ENCODE peak calls at places on chromosomes 7 and 10, in six cellular contexts. L is SK-N-SH, Q is GM12878, E is H1, P is K562, B is HepG2. T is an unnamed sample.

GRCh38 chr7:129657363-129657762 is 45.8 kb downstream of the NRF1 start:
- DNase-seq in P (no peak), B (no peak), L (no peak), E (no peak), Q (no peak), T (no peak)

GRCh38 chr7:143284591-143285453 is at the start of gene TMEM139:
- DNase-seq in P (peak), E (no peak), L (peak), Q (no peak), B (peak), T (no peak)

GRCh38 chr7:134813668-134814067 is 34.2 kb downstream of the CALD1 start:
- DNase-seq in Q (no peak), L (no peak), E (no peak), B (no peak), P (no peak), T (no peak)

GRCh38 chr10:113959383-113959760 is 84.3 kb upstream of the ADRB1 start:
- DNase-seq in P (no peak), Q (no peak), B (no peak), E (no peak), L (no peak), T (no peak)

GRCh38 chr7:98568891-98569290 is 48.2 kb upstream of the NPTX2 start:
- DNase-seq in B (no peak), Q (no peak), E (no peak), P (no peak), L (peak), T (no peak)

GRCh38 chr7:131400833-131401593 is 73.3 kb downstream of the MKLN1 start:
- DNase-seq in L (no peak), E (no peak), B (peak), P (no peak), Q (no peak), T (no peak)

GRCh38 chr10:100209303-100209702 is 20.1 kb downstream of the CHUK start:
- DNase-seq in P (no peak), E (no peak), Q (no peak), B (no peak), L (no peak), T (no peak)

GRCh38 chr7:106033735-106034134 is 70.7 kb downstream of the CDHR3 start:
- DNase-seq in P (no peak), B (no peak), L (no peak), Q (no peak), E (no peak), T (no peak)

GRCh38 chr10:30351502-30351901 is 2.4 kb upstream of the MTPAP start:
- DNase-seq in P (no peak), Q (no peak), E (no peak), B (no peak), L (no peak), T (no peak)

GRCh38 chr7:124188576-124188975 is 155.7 kb upstream of the TMEM229A start:
- DNase-seq in B (no peak), P (no peak), Q (no peak), E (no peak), L (no peak), T (no peak)

GRCh38 chr10:124648738-124649137 is 95.4 kb downstream of the FAM53B start:
- DNase-seq in L (peak), Q (peak), E (no peak), B (no peak), P (peak), T (peak)

GRCh38 chr10:118057351-118057750 is 10.6 kb upstream of the RAB11FIP2 start:
- DNase-seq in L (no peak), E (no peak), Q (no peak), B (no peak), P (no peak), T (no peak)

GRCh38 chr7:116583653-116584052 is 58.8 kb downstream of the CAV1 start:
- DNase-seq in B (no peak), E (no peak), L (no peak), P (no peak), Q (peak), T (no peak)

GRCh38 chr7:133299620-133300019 is 46.7 kb downstream of the EXOC4 start:
- DNase-seq in L (peak), P (no peak), B (no peak), E (no peak), Q (no peak), T (no peak)

GRCh38 chr7:4248295-4248694 is 433.8 kb upstream of the FOXK1 start:
- DNase-seq in P (no peak), B (no peak), Q (no peak), L (no peak), E (no peak), T (no peak)

GRCh38 chr10:21398549-21399345 is 126.7 kb downstream of the SKIDA1 start:
- DNase-seq in Q (no peak), P (no peak), L (no peak), E (no peak), B (no peak), T (no peak)

GRCh38 chr10:19918800-19919199 is 102.6 kb downstream of the PLXDC2 start:
- DNase-seq in E (no peak), P (no peak), L (no peak), B (peak), Q (no peak), T (no peak)

GRCh38 chr7:2537981-2538851 is 17.1 kb downstream of the BRAT1 start:
- DNase-seq in E (no peak), L (peak), B (no peak), Q (no peak), P (no peak), T (no peak)

GRCh38 chr7:19944363-19945120 is 171.1 kb upstream of the TMEM196 start:
- DNase-seq in L (no peak), E (no peak), B (no peak), P (no peak), Q (no peak), T (no peak)

DNA sequence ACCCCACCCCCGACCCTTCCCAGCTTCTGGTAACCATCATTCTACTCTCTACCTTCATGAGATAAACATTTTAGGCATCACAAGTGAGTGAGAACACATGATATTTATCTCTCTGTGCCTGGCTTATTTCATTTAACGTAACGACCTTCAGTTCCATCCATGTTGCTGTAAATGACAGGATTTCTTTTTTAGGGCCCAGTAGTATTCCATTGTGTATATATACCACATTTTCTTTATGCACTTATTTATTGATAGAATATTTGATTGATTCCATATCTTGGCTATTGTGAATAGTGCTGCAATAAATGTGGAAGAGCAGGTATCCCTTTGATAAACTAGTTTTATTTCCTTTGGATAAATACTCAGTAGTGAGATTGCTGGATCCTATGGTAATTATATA is 112.7 kb downstream of the CREB5 start:
- DNase-seq in P (no peak), Q (no peak), B (no peak), L (no peak), E (no peak), T (no peak)
- TF ChIP-seq GABPA in P (no peak), Q (no peak), B (no peak), L (no peak), E (no peak), T (no peak)

GRCh38 chr10:5155951-5156350 is 29.0 kb downstream of the AKR1C8 start:
- DNase-seq in P (no peak), Q (no peak), E (no peak), B (no peak), L (no peak), T (no peak)
- TF ChIP-seq GABPA in P (no peak), Q (no peak), E (no peak), B (no peak), L (no peak), T (no peak)

GRCh38 chr7:31096198-31096881 is 44.2 kb downstream of the ADCYAP1R1 start:
- DNase-seq in B (no peak), Q (no peak), L (no peak), P (no peak), E (no peak), T (no peak)
- TF ChIP-seq GABPA in B (no peak), Q (no peak), L (no peak), P (no peak), E (no peak), T (no peak)

GRCh38 chr7:7868245-7868899 is 100.2 kb upstream of the GLCCI1 start:
- DNase-seq in E (no peak), B (no peak), Q (no peak), P (no peak), L (no peak), T (peak)

GRCh38 chr7:7867835-7868234 is 100.8 kb upstream of the GLCCI1 start:
- DNase-seq in L (no peak), B (no peak), E (no peak), P (no peak), Q (no peak), T (no peak)

GRCh38 chr7:7870590-7870989 is 98.0 kb upstream of the GLCCI1 start:
- DNase-seq in B (no peak), P (no peak), E (no peak), Q (no peak), L (no peak), T (no peak)

GRCh38 chr7:7869036-7869435 is 99.6 kb upstream of the GLCCI1 start:
- DNase-seq in L (peak), P (no peak), Q (no peak), B (no peak), E (no peak), T (no peak)
- TF ChIP-seq GABPA in L (no peak), P (no peak), Q (no peak), B (no peak), E (no peak), T (no peak)

GRCh38 chr10:26556756-26557640 is 118.9 kb downstream of the APBB1IP start:
- DNase-seq in E (no peak), P (peak), B (peak), L (peak), Q (no peak), T (peak)
- TF ChIP-seq GABPA in E (no peak), P (no peak), B (no peak), L (no peak), Q (no peak), T (no peak)

GRCh38 chr10:6233725-6234277 is 31.1 kb downstream of the PFKFB3 start:
- DNase-seq in B (no peak), L (no peak), Q (no peak), P (no peak), E (no peak), T (no peak)
- TF ChIP-seq GABPA in B (no peak), L (no peak), Q (no peak), P (no peak), E (no peak), T (no peak)

GRCh38 chr10:106439366-106439765 is 725.1 kb downstream of the SORCS1 start:
- DNase-seq in B (no peak), E (no peak), Q (no peak), L (no peak), P (no peak), T (no peak)

GRCh38 chr10:106438386-106438785 is 726.1 kb downstream of the SORCS1 start:
- DNase-seq in E (no peak), L (no peak), P (no peak), Q (no peak), B (no peak), T (no peak)

GRCh38 chr10:106440355-106440754 is 724.2 kb downstream of the SORCS1 start:
- DNase-seq in B (no peak), L (no peak), P (no peak), Q (no peak), E (no peak), T (no peak)

GRCh38 chr10:106436123-106436740 is 728.3 kb downstream of the SORCS1 start:
- DNase-seq in Q (no peak), P (no peak), E (no peak), B (no peak), L (no peak), T (no peak)

DNA sequence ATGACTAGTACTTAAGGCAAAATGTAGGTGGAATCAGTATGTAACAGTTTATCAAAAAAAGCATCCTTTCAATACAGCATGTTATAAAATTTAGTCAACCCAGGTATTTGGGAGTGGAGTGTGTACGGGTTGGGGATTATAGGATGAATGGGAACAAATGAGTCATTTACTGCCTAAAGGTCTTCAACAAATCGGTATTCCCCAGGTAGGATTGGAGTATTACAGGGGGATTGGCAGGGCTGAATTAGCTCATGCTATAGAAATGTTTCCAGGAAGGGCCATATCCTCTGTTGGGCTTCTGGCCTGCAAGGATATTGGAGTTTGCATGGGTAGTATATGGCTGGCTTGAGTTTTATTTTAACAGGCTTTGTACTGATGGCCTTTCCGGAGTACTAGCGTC is 723.7 kb downstream of the SORCS1 start:
- DNase-seq in B (no peak), E (no peak), P (no peak), L (no peak), Q (no peak), T (no peak)
- TF ChIP-seq GABPA in B (no peak), E (no peak), P (no peak), L (no peak), Q (no peak), T (no peak)

GRCh38 chr7:770336-770735 is 43.3 kb upstream of the PRKAR1B start:
- DNase-seq in E (no peak), Q (no peak), B (no peak), P (no peak), L (no peak), T (no peak)

GRCh38 chr7:767941-768729 is 41.1 kb upstream of the PRKAR1B start:
- DNase-seq in L (peak), P (no peak), Q (no peak), E (no peak), B (no peak), T (no peak)

GRCh38 chr7:770786-771185 is 43.7 kb upstream of the PRKAR1B start:
- DNase-seq in B (no peak), Q (no peak), P (no peak), L (no peak), E (no peak), T (no peak)

GRCh38 chr7:768881-769504 is 41.9 kb upstream of the PRKAR1B start:
- DNase-seq in E (peak), L (peak), P (peak), Q (no peak), B (no peak), T (no peak)

GRCh38 chr7:767580-767940 is 40.5 kb upstream of the PRKAR1B start:
- DNase-seq in Q (no peak), L (peak), P (no peak), B (no peak), E (no peak), T (no peak)
- TF ChIP-seq GABPA in Q (no peak), L (peak), P (no peak), B (no peak), E (no peak), T (no peak)

GRCh38 chr7:11931306-11931705 is 99.3 kb upstream of the THSD7A start:
- DNase-seq in L (no peak), B (no peak), Q (no peak), P (no peak), E (no peak), T (no peak)
- TF ChIP-seq GABPA in L (no peak), B (no peak), Q (no peak), P (no peak), E (no peak), T (no peak)